ENCODE peak calls at places on chromosomes 6 and 20, in five cellular contexts. O is sigmoid colon, Y is ovary, J is A549, B is upper lobe of left lung. P is an unnamed sample.

GRCh38 chr6:154806804-154807203 is 73.6 kb downstream of the SCAF8 start:
- DNase-seq in O (no peak), Y (no peak), J (no peak), B (no peak), P (no peak)

GRCh38 chr6:121686611-121687023 is 251.2 kb downstream of the GJA1 start:
- DNase-seq in O (no peak), Y (no peak), J (no peak), B (peak), P (no peak)

GRCh38 chr6:38997128-38997761 is 51.3 kb upstream of the GLP1R start:
- DNase-seq in O (no peak), Y (no peak), J (peak), B (no peak), P (no peak)

GRCh38 chr6:89934685-89935366 is 40.6 kb downstream of the GJA10 start:
- DNase-seq in O (no peak), Y (no peak), J (no peak), B (no peak), P (no peak)

GRCh38 chr6:119466226-119466625 is 116.7 kb upstream of the MAN1A1 start:
- DNase-seq in O (no peak), Y (no peak), J (no peak), B (no peak), P (no peak)

GRCh38 chr20:50283922-50284810 is 93.5 kb downstream of the CEBPB start:
- DNase-seq in O (peak), Y (peak), J (peak), B (no peak), P (no peak)

GRCh38 chr6:151341481-151342195 is 49.7 kb downstream of the ZBTB2 start:
- DNase-seq in O (no peak), Y (no peak), J (no peak), B (peak), P (no peak)

GRCh38 chr20:37741055-37741454 is 47.2 kb downstream of the CTNNBL1 start:
- DNase-seq in O (no peak), Y (no peak), J (peak), B (no peak), P (no peak)

GRCh38 chr6:14848019-14848418 is 397.9 kb upstream of the JARID2 start:
- DNase-seq in O (no peak), Y (no peak), J (no peak), B (no peak), P (no peak)

GRCh38 chr6:33117826-33118277 is 42.1 kb downstream of the HLA-DPB1 start:
- DNase-seq in O (no peak), Y (no peak), J (no peak), B (no peak), P (no peak)

GRCh38 chr6:9370480-9370879 is 935.1 kb upstream of the SLC35B3 start:
- DNase-seq in O (no peak), Y (no peak), J (no peak), B (no peak), P (no peak)

GRCh38 chr6:2982464-2983121 is 11.2 kb upstream of the SERPINB6 start:
- DNase-seq in O (no peak), Y (no peak), J (no peak), B (no peak), P (no peak)

GRCh38 chr6:166498661-166499349 is 87.7 kb downstream of the RAMACL start:
- DNase-seq in O (peak), Y (no peak), J (no peak), B (no peak), P (no peak)

GRCh38 chr6:795046-795445 is 102.1 kb upstream of the EXOC2 start:
- DNase-seq in O (no peak), Y (no peak), J (no peak), B (no peak), P (peak)

GRCh38 chr20:63099426-63100267 is 92.9 kb upstream of the BHLHE23 start:
- DNase-seq in O (peak), Y (peak), J (peak), B (no peak), P (no peak)

GRCh38 chr20:13054011-13054410 is 45.2 kb downstream of the SPTLC3 start:
- DNase-seq in O (no peak), Y (no peak), J (no peak), B (no peak), P (no peak)

GRCh38 chr6:35508542-35508941 is 4.2 kb downstream of the TULP1 start:
- DNase-seq in O (no peak), Y (no peak), J (no peak), B (no peak), P (no peak)

GRCh38 chr20:44485078-44485829 is 9.6 kb downstream of the TTPAL start:
- DNase-seq in O (no peak), Y (no peak), J (no peak), B (no peak), P (no peak)

GRCh38 chr6:9140861-9141534 is 705.7 kb upstream of the SLC35B3 start:
- DNase-seq in O (no peak), Y (no peak), J (no peak), B (no peak), P (no peak)

DNA sequence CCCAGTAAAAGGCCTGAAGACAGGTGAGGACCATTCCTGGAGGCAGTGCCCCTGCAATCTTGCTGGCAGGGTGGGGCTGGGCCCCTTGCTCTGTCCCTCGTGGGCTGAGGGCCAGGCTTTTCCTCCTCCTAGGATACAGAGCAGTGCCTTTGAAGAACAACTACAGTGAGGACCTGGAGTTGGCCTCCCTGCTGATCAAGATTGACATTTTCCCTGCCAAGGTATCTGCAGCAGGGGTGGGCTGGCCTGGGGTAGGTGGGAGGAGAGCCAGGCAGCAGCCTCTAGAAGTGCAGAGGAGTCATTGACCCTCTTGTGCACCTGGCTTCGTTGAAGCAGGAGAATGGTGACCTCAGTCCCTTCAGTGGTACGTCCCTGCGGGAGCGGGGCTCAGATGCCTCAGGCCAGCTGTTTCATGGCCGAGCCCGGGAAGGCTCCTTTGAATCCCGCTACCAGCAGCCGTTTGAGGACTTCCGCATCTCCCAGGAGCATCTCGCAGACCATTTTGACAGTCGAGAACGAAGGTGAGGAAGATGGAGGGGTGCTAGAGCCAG is 36.5 kb downstream of the PLCG1 start:
- DNase-seq in O (no peak), Y (peak), J (no peak), B (no peak), P (no peak)
- H3K27ac ChIP-seq in O (peak), Y (peak), J (no peak), B (peak), P (peak)

GRCh38 chr6:26553264-26553738 is 15.1 kb downstream of the HMGN4 start:
- DNase-seq in O (peak), Y (peak), J (peak), B (no peak), P (no peak)
- TF ChIP-seq EP300 in O (no peak), Y (no peak), J (no peak), B (no peak), P (no peak)

DNA sequence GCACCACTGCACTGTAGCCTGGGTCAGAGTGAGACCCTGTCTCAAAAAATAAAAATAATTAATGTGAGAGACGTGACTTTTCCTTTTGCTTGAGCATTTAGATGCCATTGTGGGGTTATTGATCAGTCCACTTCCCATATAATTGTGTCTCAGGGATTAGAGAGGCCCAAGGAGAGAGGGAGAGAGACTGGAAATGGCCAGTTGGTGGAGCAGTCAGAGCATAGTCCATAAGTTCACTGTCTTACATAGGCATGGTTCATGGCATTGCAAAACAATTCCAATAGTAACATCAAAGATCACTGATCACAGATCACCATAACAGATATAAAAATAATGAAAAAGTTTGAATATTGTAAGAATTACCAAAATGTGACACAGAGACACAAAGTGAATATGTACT is 15.2 kb upstream of the SDHAF4 start:
- DNase-seq in O (no peak), Y (no peak), J (no peak), B (no peak), P (no peak)
- H3K27ac ChIP-seq in O (no peak), Y (no peak), J (no peak), B (no peak), P (no peak)

DNA sequence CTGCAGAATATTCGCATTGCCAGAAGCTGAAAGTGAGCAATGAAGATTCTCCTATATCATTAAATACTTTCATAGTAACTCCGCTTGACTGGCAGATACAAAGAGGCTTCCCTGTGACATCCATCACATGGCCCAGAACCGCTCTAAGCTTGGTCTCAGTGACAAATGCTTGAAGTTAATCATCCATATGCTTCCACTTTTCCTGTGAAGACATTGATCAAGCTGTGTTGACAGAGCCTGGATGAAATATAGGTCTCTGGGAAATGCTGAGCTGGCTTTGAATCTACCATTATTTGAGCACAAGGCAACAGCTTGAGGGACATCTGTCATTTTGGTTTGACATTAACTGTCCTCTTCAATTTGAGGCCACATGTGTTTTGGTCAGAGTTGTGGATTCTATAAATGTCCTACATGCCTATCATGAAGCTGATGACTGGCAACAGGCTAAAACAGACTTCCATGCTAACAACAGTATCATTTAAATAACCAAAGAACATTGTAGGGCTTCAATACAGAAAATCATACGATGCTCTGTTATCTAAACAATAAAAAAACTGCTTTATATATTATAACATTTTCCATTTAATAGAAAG is 402.2 kb upstream of the IRAK1BP1 start:
- DNase-seq in O (no peak), Y (no peak), J (no peak), B (no peak), P (no peak)
- TF ChIP-seq EP300 in O (no peak), Y (no peak), J (no peak), B (no peak), P (no peak)

GRCh38 chr20:31547720-31548298 is 33.6 kb downstream of the HM13 start:
- DNase-seq in O (no peak), Y (no peak), J (no peak), B (no peak), P (no peak)
- H3K27ac ChIP-seq in O (peak), Y (no peak), J (no peak), B (peak), P (peak)